ENCODE peak calls at places on chromosomes 7 and 10, in ten cellular contexts. Q, C, F, U, W, M, T, Y, O and Z are unnamed samples.

GRCh38 chr10:124997246-124997790 is 55.4 kb downstream of the ZRANB1 start:
- DNase-seq in Q (no peak), M (no peak), Y (no peak), T (no peak), W (no peak), F (no peak), U (no peak), C (no peak), O (no peak), Z (no peak)

GRCh38 chr10:117980216-117980615 is 66.5 kb downstream of the RAB11FIP2 start:
- DNase-seq in U (no peak), F (no peak), M (peak; percentile 61), Q (peak; percentile 80), Y (peak; percentile 39), O (peak; percentile 64), C (peak; percentile 87), W (no peak), T (peak; percentile 19), Z (peak; percentile 48)

GRCh38 chr7:24722386-24723177 is 34.7 kb downstream of the GSDME start:
- DNase-seq in U (peak; percentile 44), F (no peak), M (no peak), W (no peak), O (peak; percentile 76), C (no peak), T (peak; percentile 16), Q (peak; percentile 34), Y (peak; percentile 73), Z (peak; percentile 44)

GRCh38 chr7:151992375-151992774 is 33.1 kb upstream of the GALNT11 start:
- DNase-seq in W (peak; percentile 32), C (no peak), Q (peak; percentile 60), F (peak; percentile 56), M (no peak), T (peak; percentile 64), U (peak; percentile 44), Y (peak; percentile 17), O (peak; percentile 33), Z (peak; percentile 48)

GRCh38 chr7:87876759-87877234 is 504 bp downstream of the DBF4 start:
- DNase-seq in M (peak; percentile 21), Y (peak; percentile 64), Q (peak; percentile 39), O (peak; percentile 70), T (peak; percentile 36), U (peak; percentile 76), W (peak; percentile 56), F (peak; percentile 56), C (peak; percentile 61), Z (peak; percentile 62)

GRCh38 chr10:14782691-14783363 is 8.1 kb upstream of the FAM107B start:
- DNase-seq in T (peak; percentile 67), C (no peak), U (no peak), Q (peak; percentile 93), F (no peak), M (no peak), O (no peak), Y (peak; percentile 37), W (no peak), Z (peak; percentile 58)

GRCh38 chr7:101902680-101903504 is 85.5 kb downstream of the CUX1 start:
- DNase-seq in Q (no peak), C (no peak), F (no peak), Y (no peak), M (no peak), T (no peak), U (no peak), W (no peak), O (no peak), Z (no peak)

GRCh38 chr7:141701489-141702046 is 398 bp downstream of the DENND11 start:
- DNase-seq in C (no peak), M (no peak), T (peak; percentile 5), U (peak; percentile 56), W (peak; percentile 69), Q (no peak), O (peak; percentile 16), F (peak; percentile 69), Y (peak; percentile 22), Z (peak; percentile 38)

GRCh38 chr10:109933984-109934565 is 10.8 kb upstream of the XPNPEP1 start:
- DNase-seq in F (peak; percentile 26), Y (no peak), T (no peak), Q (no peak), O (peak; percentile 63), C (peak; percentile 52), W (no peak), U (no peak), M (no peak), Z (no peak)

GRCh38 chr10:77004917-77005564 is 632.6 kb downstream of the KCNMA1 start:
- DNase-seq in C (peak; percentile 58), O (peak; percentile 69), W (no peak), Y (peak; percentile 68), Q (peak; percentile 55), T (peak; percentile 57), F (peak; percentile 12), U (peak; percentile 39), M (no peak), Z (peak; percentile 67)

GRCh38 chr7:12889391-12889790 is 202.0 kb downstream of the ARL4A start:
- DNase-seq in O (peak; percentile 55), Q (peak; percentile 57), M (no peak), U (no peak), Y (peak; percentile 29), C (peak; percentile 51), W (no peak), T (no peak), F (no peak), Z (no peak)

GRCh38 chr10:3372284-3372683 is 199.7 kb upstream of the PITRM1 start:
- DNase-seq in U (no peak), O (peak; percentile 25), W (no peak), Y (peak; percentile 43), F (no peak), T (no peak), C (peak; percentile 44), M (peak; percentile 23), Q (no peak), Z (no peak)

GRCh38 chr7:102042016-102042656 is 224.7 kb downstream of the CUX1 start:
- DNase-seq in Y (peak; percentile 61), C (peak; percentile 86), O (peak; percentile 61), T (no peak), F (no peak), U (no peak), M (no peak), Q (peak; percentile 65), W (no peak), Z (peak; percentile 42)